ENCODE peak calls at places on chromosomes 7 and 10, in four cellular contexts. G is G401; E is AML-193; F is activated CD8-positive, alpha-beta memory T cell treated with anti-CD3 and anti-CD28 coated beads for 4 hours. V is an unnamed sample.

GRCh38 chr10:68103237-68103866 is 5.9 kb upstream of the MYPN start:
- DNase-seq in E (no peak), G (no peak), F (no peak), V (no peak)

GRCh38 chr7:155228894-155229293 is 68.8 kb upstream of the INSIG1 start:
- DNase-seq in F (no peak), G (no peak), E (no peak), V (no peak)

GRCh38 chr7:66047426-66047825 is 28.2 kb upstream of the ASL start:
- DNase-seq in F (no peak), E (no peak), G (no peak), V (no peak)

GRCh38 chr7:90570373-90570959 is 25.7 kb upstream of the CDK14 start:
- DNase-seq in G (no peak), E (no peak), F (no peak), V (no peak)

GRCh38 chr10:133133471-133134231 is 26.4 kb upstream of the KNDC1 start:
- DNase-seq in G (no peak), E (no peak), F (no peak), V (no peak)

GRCh38 chr10:11895108-11895466 is 71.9 kb downstream of the PROSER2 start:
- DNase-seq in F (no peak), G (no peak), E (no peak), V (no peak)

GRCh38 chr10:60883187-60883586 is 60.8 kb downstream of the RHOBTB1 start:
- DNase-seq in F (no peak), G (peak; percentile 13), E (peak; percentile 29), V (no peak)

GRCh38 chr10:34097682-34098081 is 717.4 kb downstream of the PARD3 start:
- DNase-seq in G (no peak), F (no peak), E (no peak), V (no peak)

GRCh38 chr10:105149371-105149871 is 508.3 kb downstream of the SORCS3 start:
- DNase-seq in G (no peak), E (no peak), F (no peak), V (no peak)

GRCh38 chr7:16933296-16934248 is 51.8 kb upstream of the AGR3 start:
- DNase-seq in F (no peak), E (peak; percentile 91), G (no peak), V (no peak)

GRCh38 chr10:18542832-18543231 is 108.6 kb downstream of the NSUN6 start:
- DNase-seq in G (no peak), F (no peak), E (no peak), V (no peak)

GRCh38 chr7:123865517-123866117 is 20.6 kb downstream of the HYAL4 start:
- DNase-seq in G (peak; percentile 66), E (peak; percentile 29), F (no peak), V (no peak)

GRCh38 chr7:100489824-100490223 is 6.1 kb downstream of the NYAP1 start:
- DNase-seq in G (peak; percentile 85), E (no peak), F (no peak), V (no peak)